ENCODE peak calls at places on chromosomes 6 and 20, in six cellular contexts. H is cardiac muscle cell, S is nephron progenitor cell, L is type B pancreatic cell, A is BJ, F is fibroblast of lung. T is an unnamed sample.

GRCh38 chr6:50128420-50129005 is 78.8 kb upstream of the DEFB112 start:
- DNase-seq in H (peak), S (no peak), L (no peak), A (no peak), F (peak), T (no peak)

GRCh38 chr20:48831702-48832422 is 4.1 kb upstream of the PREX1 start:
- DNase-seq in H (peak), S (no peak), L (no peak), A (no peak), F (peak), T (no peak)

GRCh38 chr6:46850781-46851180 is 57.6 kb downstream of the MEP1A start:
- DNase-seq in H (peak), S (no peak), L (no peak), A (peak), F (peak), T (no peak)

GRCh38 chr20:52083627-52084232 is 107.8 kb downstream of the ZFP64 start:
- DNase-seq in H (peak), S (peak), L (no peak), A (no peak), F (peak), T (no peak)

GRCh38 chr6:44177691-44178423 is 19.2 kb downstream of the CAPN11 start:
- DNase-seq in H (peak), S (no peak), L (no peak), A (peak), F (peak), T (no peak)

GRCh38 chr6:36487698-36488097 is 44.9 kb downstream of the KCTD20 start:
- DNase-seq in H (no peak), S (no peak), L (no peak), A (no peak), F (peak), T (no peak)

GRCh38 chr6:77178821-77179220 is 284.5 kb downstream of the HTR1B start:
- DNase-seq in H (peak), S (no peak), L (no peak), A (peak), F (peak), T (no peak)

GRCh38 chr6:138113588-138114210 is 6.5 kb upstream of the PERP start:
- DNase-seq in H (no peak), S (no peak), L (no peak), A (no peak), F (no peak), T (no peak)

GRCh38 chr6:134787261-134787871 is 162.5 kb downstream of the ALDH8A1 start:
- DNase-seq in H (peak), S (no peak), L (no peak), A (peak), F (peak), T (no peak)

GRCh38 chr6:47307362-47308222 is 2.1 kb downstream of the TNFRSF21 start:
- DNase-seq in H (no peak), S (no peak), L (no peak), A (no peak), F (no peak), T (no peak)

GRCh38 chr6:139653136-139653535 is 278.7 kb upstream of the CITED2 start:
- DNase-seq in H (no peak), S (peak), L (no peak), A (no peak), F (no peak), T (no peak)

GRCh38 chr6:133033263-133033662 is 207.9 kb upstream of the EYA4 start:
- DNase-seq in H (no peak), S (no peak), L (no peak), A (no peak), F (peak), T (no peak)

GRCh38 chr6:147390909-147391536 is 117.5 kb upstream of the SAMD5 start:
- DNase-seq in H (peak), S (peak), L (no peak), A (no peak), F (peak), T (no peak)

GRCh38 chr20:46872315-46873211 is 22.1 kb upstream of the EYA2 start:
- DNase-seq in H (peak), S (no peak), L (no peak), A (no peak), F (peak), T (no peak)

GRCh38 chr20:719816-720215 is 44.2 kb upstream of the SCRT2 start:
- DNase-seq in H (peak), S (no peak), L (no peak), A (no peak), F (no peak), T (no peak)

GRCh38 chr20:57148266-57148665 is 118.2 kb downstream of the BMP7 start:
- DNase-seq in H (no peak), S (peak), L (no peak), A (no peak), F (no peak), T (no peak)

GRCh38 chr6:43737272-43738081 is 32.5 kb upstream of the VEGFA start:
- DNase-seq in H (peak), S (no peak), L (no peak), A (no peak), F (no peak), T (peak)

GRCh38 chr6:138331444-138331843 is 46.3 kb upstream of the SMIM28 start:
- DNase-seq in H (no peak), S (no peak), L (no peak), A (no peak), F (no peak), T (no peak)

GRCh38 chr20:3172933-3173581 is at the start of gene LZTS3:
- DNase-seq in H (peak), S (peak), L (peak), A (no peak), F (peak), T (peak)

GRCh38 chr6:110358536-110359148 is 493 bp upstream of the METTL24 start:
- DNase-seq in H (no peak), S (no peak), L (no peak), A (no peak), F (no peak), T (no peak)

GRCh38 chr6:166905013-166905412 is 51.3 kb downstream of the RNASET2 start:
- DNase-seq in H (no peak), S (no peak), L (no peak), A (no peak), F (no peak), T (no peak)

GRCh38 chr6:14149053-14149746 is 31.6 kb downstream of the CD83 start:
- DNase-seq in H (no peak), S (no peak), L (no peak), A (no peak), F (no peak), T (no peak)

GRCh38 chr6:21965029-21965428 is 331.8 kb downstream of the PRL start:
- DNase-seq in H (no peak), S (no peak), L (no peak), A (no peak), F (no peak), T (no peak)

GRCh38 chr6:146901940-146902816 is 302.0 kb upstream of the STXBP5 start:
- DNase-seq in H (peak), S (no peak), L (no peak), A (no peak), F (no peak), T (no peak)

GRCh38 chr6:130583268-130583667 is 217.5 kb downstream of the TMEM200A start:
- DNase-seq in H (no peak), S (no peak), L (no peak), A (no peak), F (no peak), T (no peak)

GRCh38 chr6:109087661-109088264 is 6.9 kb downstream of the SESN1 start:
- DNase-seq in H (no peak), S (no peak), L (no peak), A (no peak), F (no peak), T (no peak)

GRCh38 chr6:71410164-71410566 is 121.6 kb downstream of the OGFRL1 start:
- DNase-seq in H (no peak), S (no peak), L (no peak), A (no peak), F (peak), T (no peak)

GRCh38 chr6:132369526-132369925 is 31.7 kb downstream of the MOXD1 start:
- DNase-seq in H (peak), S (no peak), L (no peak), A (peak), F (peak), T (no peak)

GRCh38 chr6:94245395-94245794 is 826.0 kb upstream of the EPHA7 start:
- DNase-seq in H (no peak), S (no peak), L (no peak), A (no peak), F (no peak), T (no peak)

GRCh38 chr20:35702824-35703695 is 3.9 kb downstream of the ROMO1 start:
- DNase-seq in H (no peak), S (no peak), L (no peak), A (no peak), F (no peak), T (no peak)

DNA sequence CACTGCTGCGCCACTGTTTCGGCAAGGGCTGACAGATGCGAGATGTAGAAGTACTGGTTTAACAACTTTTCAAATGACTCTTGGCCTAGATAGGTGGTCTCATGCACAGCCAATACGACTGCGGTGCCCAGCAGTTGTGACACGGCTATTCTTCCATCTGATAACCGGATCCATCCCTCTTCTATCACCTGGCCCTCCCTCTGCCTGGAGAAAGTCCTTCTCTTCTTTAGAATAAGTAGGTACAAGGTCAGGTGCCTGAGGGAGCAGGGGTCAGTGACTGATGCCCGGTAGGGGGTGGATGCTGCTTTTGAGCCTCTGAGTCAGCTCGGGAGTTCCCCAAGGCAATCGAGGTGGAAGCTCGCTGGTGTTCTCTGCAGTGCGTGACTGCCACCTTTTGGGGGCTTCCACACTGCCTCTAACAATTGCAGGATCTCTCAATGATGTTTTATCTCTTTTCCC is 166.8 kb upstream of the GRIK2 start:
- DNase-seq in H (peak), S (peak), L (no peak), A (peak), F (peak), T (no peak)
- TF ChIP-seq CTCF in H (peak), S (peak), L (peak), A (peak), F (no peak), T (peak)

DNA sequence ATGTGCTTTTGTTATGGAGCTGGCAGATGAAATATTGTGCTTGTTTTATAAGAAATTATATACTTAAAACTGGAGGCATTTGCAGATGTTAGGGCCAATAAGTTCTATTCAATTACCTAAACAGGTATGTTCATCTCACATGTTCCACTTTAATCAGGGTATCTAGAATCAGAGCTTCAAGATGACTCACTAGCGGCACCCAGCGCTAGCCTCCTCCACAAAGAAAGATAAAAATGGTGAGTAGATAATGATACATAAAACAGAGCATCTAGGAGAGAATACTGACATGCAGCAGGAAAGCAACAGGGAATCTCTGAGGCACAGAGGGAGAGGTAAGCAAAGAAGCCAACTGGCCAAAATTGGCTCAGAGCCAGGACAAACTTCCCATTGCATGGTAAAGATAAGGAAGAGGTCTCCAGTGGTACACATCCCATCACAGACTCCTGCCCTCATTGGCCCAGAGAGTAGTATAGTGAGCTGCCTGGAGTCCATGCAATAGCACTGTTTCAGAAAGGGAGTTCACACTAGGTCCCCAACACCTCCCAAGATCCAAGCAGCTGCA is 200.7 kb upstream of the SPTLC3 start:
- DNase-seq in H (no peak), S (no peak), L (no peak), A (no peak), F (no peak), T (no peak)
- TF ChIP-seq CTCF in H (no peak), S (no peak), L (no peak), A (no peak), F (no peak), T (no peak)

GRCh38 chr6:151698921-151699705 is 108.4 kb upstream of the ESR1 start:
- DNase-seq in H (no peak), S (no peak), L (no peak), A (no peak), F (no peak), T (no peak)
- TF ChIP-seq CTCF in H (no peak), S (no peak), L (no peak), A (no peak), F (no peak), T (no peak)

GRCh38 chr6:219019-219570 is 73.2 kb upstream of the DUSP22 start:
- DNase-seq in H (no peak), S (no peak), L (no peak), A (no peak), F (no peak), T (no peak)

GRCh38 chr6:215335-216034 is 76.8 kb upstream of the DUSP22 start:
- DNase-seq in H (no peak), S (no peak), L (no peak), A (no peak), F (peak), T (no peak)

GRCh38 chr6:218153-219018 is 73.9 kb upstream of the DUSP22 start:
- DNase-seq in H (no peak), S (peak), L (no peak), A (no peak), F (no peak), T (no peak)

GRCh38 chr6:219641-220198 is 72.6 kb upstream of the DUSP22 start:
- DNase-seq in H (peak), S (peak), L (no peak), A (no peak), F (peak), T (no peak)

DNA sequence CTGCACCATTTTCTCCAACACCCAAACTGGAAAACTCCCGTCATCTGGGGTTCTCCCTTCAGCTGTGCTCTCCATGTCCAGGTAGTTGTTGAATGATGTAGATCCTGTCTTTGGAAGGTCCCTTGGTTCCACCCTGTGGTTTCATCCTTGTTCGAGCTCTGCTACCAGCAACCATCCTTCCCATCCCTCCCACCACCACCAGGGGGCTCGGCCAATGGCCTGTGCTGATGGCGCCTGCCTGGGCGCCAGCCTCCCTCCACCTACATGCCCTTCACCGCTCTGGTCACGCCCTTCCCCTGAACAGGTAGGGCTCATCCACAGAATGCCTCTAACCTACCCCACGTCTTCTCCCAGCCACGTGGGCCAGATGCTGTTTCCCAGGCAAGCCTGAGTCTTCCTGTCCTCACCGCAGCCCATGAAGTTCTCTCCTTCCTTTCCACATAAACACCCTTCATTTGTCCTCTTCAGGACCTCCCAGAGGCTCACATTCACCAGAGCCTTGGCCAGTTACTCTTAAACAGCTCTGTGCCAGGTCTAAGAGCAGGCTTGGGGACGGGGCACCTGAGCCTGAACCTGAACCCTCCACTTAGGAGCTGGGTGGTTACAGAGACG is 75.1 kb upstream of the DUSP22 start:
- DNase-seq in H (no peak), S (peak), L (no peak), A (no peak), F (no peak), T (no peak)
- TF ChIP-seq CTCF in H (peak), S (peak), L (peak), A (peak), F (peak), T (peak)

DNA sequence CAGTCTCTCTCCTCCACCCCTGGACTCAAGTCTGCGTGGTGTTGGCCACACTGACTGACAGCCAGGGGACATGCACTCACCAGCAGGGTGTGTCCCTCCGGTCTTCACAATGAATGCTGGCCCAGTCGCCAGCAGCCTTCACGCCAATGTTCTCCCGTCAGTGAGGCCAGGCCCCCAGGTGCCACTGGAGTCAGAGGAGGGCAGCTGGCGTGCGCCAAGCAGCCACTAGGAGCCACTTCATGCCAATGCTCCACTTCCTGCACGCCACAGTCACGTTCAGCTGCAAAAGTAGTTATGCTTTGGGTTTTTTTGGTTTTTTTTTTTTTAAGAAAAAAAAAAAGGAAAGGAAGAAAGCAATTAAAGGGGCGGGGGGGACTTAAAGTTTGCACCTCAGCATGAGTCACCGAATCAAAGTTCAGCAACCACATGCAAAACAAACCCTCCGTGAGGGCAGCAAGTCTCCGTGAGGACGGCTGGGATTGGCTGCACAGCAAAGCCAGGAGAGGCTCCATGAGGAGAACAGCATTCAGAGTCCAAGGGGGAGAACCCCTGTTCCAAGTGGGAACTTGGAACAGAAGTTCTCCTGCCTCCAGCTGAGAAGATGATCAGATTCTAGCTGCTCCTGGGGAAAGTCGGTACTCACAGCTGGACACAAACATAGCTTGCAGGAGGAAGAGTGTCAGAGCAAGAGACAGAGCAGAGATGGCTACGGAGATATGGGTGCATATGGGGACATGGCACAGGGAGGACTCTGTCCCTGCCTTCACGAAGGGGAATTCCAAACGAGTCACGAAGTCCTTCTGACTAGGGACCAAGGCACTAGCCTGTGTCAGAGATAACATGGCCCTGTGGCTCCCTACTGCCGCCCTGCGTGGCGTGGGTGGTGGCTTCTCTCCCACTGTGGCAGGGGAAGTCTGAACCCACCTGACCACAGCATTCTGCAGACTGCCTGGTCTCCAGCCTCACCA is at the start of gene ZC3H12D:
- DNase-seq in H (peak), S (no peak), L (no peak), A (peak), F (peak), T (no peak)
- TF ChIP-seq CTCF in H (peak), S (no peak), L (no peak), A (no peak), F (no peak), T (peak)

GRCh38 chr6:136035378-136036070 is 184.0 kb downstream of the PDE7B start:
- DNase-seq in H (peak), S (no peak), L (no peak), A (no peak), F (peak), T (no peak)

GRCh38 chr6:136036601-136037000 is 185.1 kb downstream of the PDE7B start:
- DNase-seq in H (peak), S (no peak), L (no peak), A (no peak), F (peak), T (no peak)

GRCh38 chr6:136036071-136036380 is 184.5 kb downstream of the PDE7B start:
- DNase-seq in H (no peak), S (no peak), L (no peak), A (no peak), F (no peak), T (no peak)

GRCh38 chr6:136031982-136032381 is 180.5 kb downstream of the PDE7B start:
- DNase-seq in H (peak), S (no peak), L (no peak), A (no peak), F (peak), T (no peak)

GRCh38 chr6:136034422-136034821 is 182.9 kb downstream of the PDE7B start:
- DNase-seq in H (no peak), S (no peak), L (no peak), A (no peak), F (no peak), T (no peak)
- TF ChIP-seq CTCF in H (no peak), S (no peak), L (no peak), A (no peak), F (no peak), T (no peak)

GRCh38 chr20:24465730-24466129 is 3.7 kb upstream of the SYNDIG1 start:
- DNase-seq in H (peak), S (no peak), L (no peak), A (peak), F (peak), T (no peak)
- TF ChIP-seq CTCF in H (no peak), S (no peak), L (no peak), A (no peak), F (no peak), T (no peak)

DNA sequence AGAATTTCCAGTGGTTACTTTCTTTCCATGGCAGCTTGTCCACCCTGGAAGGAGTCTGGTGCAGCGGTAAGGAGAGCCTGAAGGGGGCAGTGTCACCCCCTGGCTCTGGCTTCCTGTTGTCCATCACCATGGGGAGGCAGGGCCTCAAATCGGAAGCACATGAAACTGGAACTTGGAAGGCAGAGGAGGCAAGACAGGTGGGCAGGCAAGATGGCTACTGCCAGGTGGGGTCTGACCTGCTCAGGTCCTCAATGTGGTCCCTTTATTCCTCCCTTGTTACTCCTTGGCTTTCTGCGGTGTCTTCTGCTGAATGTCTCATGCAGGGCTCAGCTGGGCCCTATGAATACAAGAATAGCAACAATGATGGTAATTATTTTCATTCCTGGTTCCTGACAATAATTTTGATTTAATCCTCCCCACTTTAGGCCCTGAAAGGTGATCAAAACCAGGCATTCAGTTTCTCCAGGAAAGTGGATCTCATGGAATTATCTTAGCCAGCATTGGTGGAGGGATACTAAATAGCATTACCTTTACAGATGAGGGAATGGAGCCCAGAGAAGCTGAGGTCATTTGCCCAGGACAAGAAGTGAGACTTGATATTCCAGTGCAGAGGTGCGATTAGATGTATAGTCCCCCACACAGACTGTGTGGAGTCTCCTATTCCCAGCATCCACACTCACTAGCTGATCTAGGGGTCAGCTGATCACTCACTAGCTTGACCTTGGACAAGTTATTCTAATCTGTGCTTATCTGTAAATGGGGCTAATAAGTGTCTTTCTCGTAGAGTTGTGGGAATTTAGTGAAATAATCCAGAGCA is 17.6 kb upstream of the SNAI1 start:
- DNase-seq in H (peak), S (peak), L (no peak), A (no peak), F (peak), T (no peak)
- TF ChIP-seq CTCF in H (peak), S (peak), L (peak), A (peak), F (peak), T (peak)